ENCODE peak calls at places on chromosomes 4 and X, in four cellular contexts. Z is heart left ventricle, O is A549, X is HuH-7. H is an unnamed sample.

GRCh38 chr4:133483600-133484246 is 334.6 kb downstream of the PCDH10 start:
- DNase-seq in X (no peak), O (no peak), Z (no peak), H (no peak)

GRCh38 chr4:87103691-87104187 is 116.7 kb downstream of the KLHL8 start:
- DNase-seq in X (no peak), Z (no peak), O (no peak), H (no peak)

GRCh38 chrX:70044541-70045245 is 5.0 kb downstream of the AWAT2 start:
- DNase-seq in Z (no peak), X (no peak), O (no peak), H (no peak)

GRCh38 chrX:153862369-153863250 is 23.4 kb downstream of the L1CAM start:
- DNase-seq in X (no peak), O (no peak), Z (no peak), H (no peak)

GRCh38 chrX:2584659-2585470 is 84.1 kb upstream of the DHRSX start:
- DNase-seq in Z (no peak), X (no peak), O (no peak), H (no peak)

GRCh38 chr4:6087669-6088068 is 69.4 kb upstream of the C4orf50 start:
- DNase-seq in Z (no peak), O (peak; percentile 15), X (peak; percentile 32), H (peak; percentile 31)

GRCh38 chr4:16039139-16039538 is 44.7 kb downstream of the PROM1 start:
- DNase-seq in Z (no peak), O (no peak), X (no peak), H (no peak)

GRCh38 chr4:54661686-54662085 is 3.9 kb downstream of the KIT start:
- DNase-seq in X (no peak), O (no peak), Z (no peak), H (no peak)

GRCh38 chr4:115054836-115055235 is 58.6 kb downstream of the NDST4 start:
- DNase-seq in X (no peak), O (no peak), Z (no peak), H (no peak)

GRCh38 chr4:118761387-118762016 is 74.4 kb downstream of the SEC24D start:
- DNase-seq in O (no peak), X (no peak), Z (no peak), H (no peak)

GRCh38 chr4:154485127-154485773 is 6.3 kb downstream of the DCHS2 start:
- DNase-seq in Z (no peak), X (no peak), O (no peak), H (no peak)

GRCh38 chrX:65690057-65690855 is 22.8 kb downstream of the MSN start:
- DNase-seq in X (no peak), Z (no peak), O (no peak), H (no peak)

GRCh38 chr4:15003441-15003890 is 1.2 kb downstream of the CPEB2 start:
- DNase-seq in Z (peak; percentile 73), X (peak; percentile 37), O (no peak), H (peak; percentile 24)

GRCh38 chr4:38667005-38667771 is 3.2 kb downstream of the KLF3 start:
- DNase-seq in O (peak; percentile 89), X (peak; percentile 77), Z (peak; percentile 82), H (peak; percentile 88)

GRCh38 chr4:21046121-21046520 is 345.9 kb downstream of the PACRGL start:
- DNase-seq in X (no peak), Z (no peak), O (no peak), H (no peak)

GRCh38 chr4:121195649-121196048 is 31.5 kb upstream of the TNIP3 start:
- DNase-seq in X (no peak), O (no peak), Z (no peak), H (no peak)

GRCh38 chr4:1413221-1413663 is 7.0 kb upstream of the NKX1-1 start:
- DNase-seq in Z (no peak), X (no peak), O (no peak), H (no peak)

GRCh38 chrX:49853661-49854060 is 24.6 kb downstream of the PAGE4 start:
- DNase-seq in Z (no peak), X (no peak), O (no peak), H (no peak)

GRCh38 chrX:57607295-57608187 is 15.7 kb downstream of the ZXDB start:
- DNase-seq in X (no peak), O (no peak), Z (no peak), H (no peak)

GRCh38 chrX:23668335-23668734 is 1.0 kb downstream of the PRDX4 start:
- DNase-seq in Z (no peak), X (no peak), O (no peak), H (no peak)

GRCh38 chr4:39151120-39151713 is 31.1 kb upstream of the WDR19 start:
- DNase-seq in O (no peak), Z (no peak), X (no peak), H (no peak)

GRCh38 chr4:55768291-55768690 is 51.3 kb upstream of the EXOC1L start:
- DNase-seq in O (no peak), Z (no peak), X (no peak), H (no peak)

GRCh38 chrX:119507206-119507605 is 39.0 kb downstream of the SLC25A5 start:
- DNase-seq in O (no peak), X (no peak), Z (no peak), H (no peak)

H was measured in prostate gland.